ENCODE peak calls at places on chromosome 4, in five cellular contexts. One of them, this sample, is unnamed.

GRCh38 chr4:16627999-16628398 is 270.4 kb downstream of the LDB2 start:
- DNase-seq in mesenchymal stem cell: peak
- DNase-seq in neuronal stem cell: no peak
- DNase-seq in H1: no peak
- DNase-seq in IMR-90: peak
- DNase-seq in this sample: no peak

GRCh38 chr4:53362093-53362492 is 3.8 kb downstream of the SCFD2 start:
- DNase-seq in mesenchymal stem cell: no peak
- DNase-seq in neuronal stem cell: no peak
- DNase-seq in H1: no peak
- DNase-seq in IMR-90: no peak
- DNase-seq in this sample: no peak

GRCh38 chr4:11487876-11488545 is 59.3 kb upstream of the HS3ST1 start:
- DNase-seq in mesenchymal stem cell: peak
- DNase-seq in neuronal stem cell: no peak
- DNase-seq in H1: no peak
- DNase-seq in IMR-90: no peak
- DNase-seq in this sample: no peak

GRCh38 chr4:73053974-73054480 is 15.5 kb downstream of the COX18 start:
- DNase-seq in mesenchymal stem cell: no peak
- DNase-seq in neuronal stem cell: no peak
- DNase-seq in H1: no peak
- DNase-seq in IMR-90: peak
- DNase-seq in this sample: no peak

GRCh38 chr4:184306949-184307348 is 89.3 kb upstream of the ENPP6 start:
- DNase-seq in mesenchymal stem cell: no peak
- DNase-seq in neuronal stem cell: no peak
- DNase-seq in H1: no peak
- DNase-seq in IMR-90: peak
- DNase-seq in this sample: no peak

GRCh38 chr4:2891294-2891693 is 47.6 kb downstream of the ADD1 start:
- DNase-seq in mesenchymal stem cell: peak
- DNase-seq in neuronal stem cell: no peak
- DNase-seq in H1: no peak
- DNase-seq in IMR-90: peak
- DNase-seq in this sample: no peak

GRCh38 chr4:25814323-25814722 is 48.5 kb downstream of the SEL1L3 start:
- DNase-seq in mesenchymal stem cell: no peak
- DNase-seq in neuronal stem cell: no peak
- DNase-seq in H1: no peak
- DNase-seq in IMR-90: peak
- DNase-seq in this sample: no peak

GRCh38 chr4:125991398-125991797 is 676.6 kb downstream of the FAT4 start:
- DNase-seq in mesenchymal stem cell: peak
- DNase-seq in neuronal stem cell: no peak
- DNase-seq in H1: no peak
- DNase-seq in IMR-90: peak
- DNase-seq in this sample: no peak

GRCh38 chr4:48899950-48900349 is 6.6 kb downstream of the OCIAD2 start:
- DNase-seq in mesenchymal stem cell: peak
- DNase-seq in neuronal stem cell: no peak
- DNase-seq in H1: no peak
- DNase-seq in IMR-90: peak
- DNase-seq in this sample: no peak

GRCh38 chr4:165332502-165332901 is 5.0 kb downstream of the MSMO1 start:
- DNase-seq in mesenchymal stem cell: no peak
- DNase-seq in neuronal stem cell: no peak
- DNase-seq in H1: no peak
- DNase-seq in IMR-90: no peak
- DNase-seq in this sample: no peak

GRCh38 chr4:165331823-165332222 is 4.4 kb downstream of the MSMO1 start:
- DNase-seq in mesenchymal stem cell: no peak
- DNase-seq in neuronal stem cell: no peak
- DNase-seq in H1: no peak
- DNase-seq in IMR-90: no peak
- DNase-seq in this sample: no peak

GRCh38 chr4:165335163-165335703 is 7.8 kb downstream of the MSMO1 start:
- DNase-seq in mesenchymal stem cell: no peak
- DNase-seq in neuronal stem cell: no peak
- DNase-seq in H1: no peak
- DNase-seq in IMR-90: no peak
- DNase-seq in this sample: no peak

GRCh38 chr4:165331316-165331715 is 3.8 kb downstream of the MSMO1 start:
- DNase-seq in mesenchymal stem cell: peak
- DNase-seq in neuronal stem cell: no peak
- DNase-seq in H1: no peak
- DNase-seq in IMR-90: no peak
- DNase-seq in this sample: no peak

GRCh38 chr4:165336743-165337142 is 9.3 kb downstream of the MSMO1 start:
- DNase-seq in mesenchymal stem cell: no peak
- DNase-seq in neuronal stem cell: no peak
- DNase-seq in H1: no peak
- DNase-seq in IMR-90: no peak
- DNase-seq in this sample: no peak
- H3K14ac ChIP-seq in mesenchymal stem cell: no peak
- H3K14ac ChIP-seq in neuronal stem cell: no peak
- H3K14ac ChIP-seq in H1: no peak
- H3K14ac ChIP-seq in IMR-90: no peak
- H3K14ac ChIP-seq in this sample: no peak

GRCh38 chr4:92445127-92445526 is 141.4 kb downstream of the GRID2 start:
- DNase-seq in mesenchymal stem cell: no peak
- DNase-seq in neuronal stem cell: no peak
- DNase-seq in H1: no peak
- DNase-seq in IMR-90: no peak
- DNase-seq in this sample: no peak
- H2BK15ac ChIP-seq in mesenchymal stem cell: no peak
- H2BK15ac ChIP-seq in neuronal stem cell: no peak
- H2BK15ac ChIP-seq in H1: no peak
- H2BK15ac ChIP-seq in IMR-90: no peak
- H2BK15ac ChIP-seq in this sample: no peak

GRCh38 chr4:165208741-165209388 is 1.5 kb downstream of the KLHL2 start:
- DNase-seq in mesenchymal stem cell: no peak
- DNase-seq in neuronal stem cell: no peak
- DNase-seq in H1: no peak
- DNase-seq in IMR-90: no peak
- DNase-seq in this sample: no peak

GRCh38 chr4:165208322-165208652 is 926 bp downstream of the KLHL2 start:
- DNase-seq in mesenchymal stem cell: no peak
- DNase-seq in neuronal stem cell: no peak
- DNase-seq in H1: no peak
- DNase-seq in IMR-90: no peak
- DNase-seq in this sample: no peak

GRCh38 chr4:165204462-165204830 is 2.9 kb upstream of the KLHL2 start:
- DNase-seq in mesenchymal stem cell: peak
- DNase-seq in neuronal stem cell: no peak
- DNase-seq in H1: no peak
- DNase-seq in IMR-90: peak
- DNase-seq in this sample: no peak

GRCh38 chr4:165207431-165208321 is at the start of gene KLHL2:
- DNase-seq in mesenchymal stem cell: peak
- DNase-seq in neuronal stem cell: peak
- DNase-seq in H1: peak
- DNase-seq in IMR-90: peak
- DNase-seq in this sample: peak

GRCh38 chr4:165207016-165207430 is 338 bp upstream of the KLHL2 start:
- DNase-seq in mesenchymal stem cell: no peak
- DNase-seq in neuronal stem cell: peak
- DNase-seq in H1: no peak
- DNase-seq in IMR-90: peak
- DNase-seq in this sample: peak
- H3K27ac ChIP-seq in mesenchymal stem cell: no peak
- H3K27ac ChIP-seq in neuronal stem cell: no peak
- H3K27ac ChIP-seq in H1: no peak
- H3K27ac ChIP-seq in IMR-90: peak
- H3K27ac ChIP-seq in this sample: no peak

GRCh38 chr4:76148142-76148849 is at the start of gene NUP54:
- DNase-seq in mesenchymal stem cell: peak
- DNase-seq in neuronal stem cell: peak
- DNase-seq in H1: peak
- DNase-seq in IMR-90: peak
- DNase-seq in this sample: peak
- H3K14ac ChIP-seq in mesenchymal stem cell: no peak
- H3K14ac ChIP-seq in neuronal stem cell: peak
- H3K14ac ChIP-seq in H1: peak
- H3K14ac ChIP-seq in IMR-90: peak
- H3K14ac ChIP-seq in this sample: peak

GRCh38 chr4:101787917-101788316 is 2.6 kb upstream of the BANK1 start:
- DNase-seq in mesenchymal stem cell: no peak
- DNase-seq in neuronal stem cell: no peak
- DNase-seq in H1: no peak
- DNase-seq in IMR-90: no peak
- DNase-seq in this sample: no peak
- H2BK15ac ChIP-seq in mesenchymal stem cell: no peak
- H2BK15ac ChIP-seq in neuronal stem cell: no peak
- H2BK15ac ChIP-seq in H1: no peak
- H2BK15ac ChIP-seq in IMR-90: no peak
- H2BK15ac ChIP-seq in this sample: no peak

GRCh38 chr4:143353797-143354196 is 17.1 kb downstream of the GAB1 start:
- DNase-seq in mesenchymal stem cell: no peak
- DNase-seq in neuronal stem cell: no peak
- DNase-seq in H1: no peak
- DNase-seq in IMR-90: no peak
- DNase-seq in this sample: no peak
- H3K27ac ChIP-seq in mesenchymal stem cell: no peak
- H3K27ac ChIP-seq in neuronal stem cell: no peak
- H3K27ac ChIP-seq in H1: no peak
- H3K27ac ChIP-seq in IMR-90: peak
- H3K27ac ChIP-seq in this sample: no peak

GRCh38 chr4:87249620-87250019 is 29.2 kb upstream of the KLHL8 start:
- DNase-seq in mesenchymal stem cell: no peak
- DNase-seq in neuronal stem cell: no peak
- DNase-seq in H1: no peak
- DNase-seq in IMR-90: no peak
- DNase-seq in this sample: no peak

GRCh38 chr4:87255755-87256154 is 35.3 kb upstream of the KLHL8 start:
- DNase-seq in mesenchymal stem cell: no peak
- DNase-seq in neuronal stem cell: no peak
- DNase-seq in H1: no peak
- DNase-seq in IMR-90: no peak
- DNase-seq in this sample: no peak

GRCh38 chr4:87251104-87251503 is 30.7 kb upstream of the KLHL8 start:
- DNase-seq in mesenchymal stem cell: no peak
- DNase-seq in neuronal stem cell: no peak
- DNase-seq in H1: no peak
- DNase-seq in IMR-90: no peak
- DNase-seq in this sample: no peak

DNA sequence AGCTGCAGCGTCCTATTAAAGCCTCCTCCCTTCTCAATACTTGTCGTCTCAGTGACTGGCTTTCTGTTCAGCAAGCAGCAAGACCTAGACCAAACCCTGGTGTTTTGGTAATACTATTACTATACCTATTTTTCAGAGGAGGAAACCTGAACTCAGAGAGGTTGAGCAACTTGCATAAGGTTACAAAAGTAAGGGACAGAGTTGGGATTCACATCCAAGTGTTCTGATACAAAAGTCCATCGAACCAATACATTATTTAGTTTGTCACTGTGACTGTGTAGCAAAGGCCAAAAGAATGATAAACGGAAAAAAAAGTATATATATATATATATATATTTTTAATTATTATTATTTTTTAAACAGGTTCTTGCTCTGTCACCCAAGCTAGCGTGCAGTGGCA is 29.9 kb upstream of the KLHL8 start:
- DNase-seq in mesenchymal stem cell: no peak
- DNase-seq in neuronal stem cell: no peak
- DNase-seq in H1: no peak
- DNase-seq in IMR-90: no peak
- DNase-seq in this sample: no peak
- H3K14ac ChIP-seq in mesenchymal stem cell: no peak
- H3K14ac ChIP-seq in neuronal stem cell: no peak
- H3K14ac ChIP-seq in H1: no peak
- H3K14ac ChIP-seq in IMR-90: no peak
- H3K14ac ChIP-seq in this sample: no peak

This sample was measured in H9.